ENCODE peak calls at places on chromosome 4, in four cellular contexts. J, F, Q and X are unnamed samples.

GRCh38 chr4:150232029-150232428 is 153.8 kb downstream of the DCLK2 start:
- DNase-seq in J (no peak), F (no peak), Q (no peak), X (no peak)

GRCh38 chr4:78336093-78336943 is 215.3 kb upstream of the ANXA3 start:
- DNase-seq in J (no peak), F (no peak), Q (no peak), X (no peak)

GRCh38 chr4:186840771-186841301 is 117.2 kb upstream of the FAT1 start:
- DNase-seq in J (no peak), F (peak; percentile 70), Q (peak; percentile 26), X (no peak)

GRCh38 chr4:128812360-128812958 is 3.0 kb downstream of the JADE1 start:
- DNase-seq in J (peak; percentile 34), F (peak; percentile 81), Q (no peak), X (no peak)

GRCh38 chr4:56626963-56627362 is 54.1 kb downstream of the HOPX start:
- DNase-seq in J (no peak), F (no peak), Q (no peak), X (no peak)

GRCh38 chr4:2830632-2831610 is 12.7 kb upstream of the ADD1 start:
- DNase-seq in J (no peak), F (peak; percentile 50), Q (peak; percentile 16), X (peak; percentile 6)

GRCh38 chr4:62912531-62912930 is 1496.7 kb downstream of the TECRL start:
- DNase-seq in J (no peak), F (no peak), Q (peak; percentile 7), X (no peak)

GRCh38 chr4:146709956-146710355 is 71.3 kb downstream of the POU4F2 start:
- DNase-seq in J (no peak), F (no peak), Q (no peak), X (no peak)

GRCh38 chr4:86957214-86957613 is 22.4 kb downstream of the AFF1 start:
- DNase-seq in J (no peak), F (no peak), Q (no peak), X (no peak)

GRCh38 chr4:121233982-121234381 is 69.9 kb upstream of the TNIP3 start:
- DNase-seq in J (no peak), F (no peak), Q (no peak), X (no peak)

GRCh38 chr4:36734296-36734695 is 452.9 kb downstream of the DTHD1 start:
- DNase-seq in J (no peak), F (no peak), Q (no peak), X (no peak)

GRCh38 chr4:25443851-25444250 is 66.8 kb downstream of the ANAPC4 start:
- DNase-seq in J (no peak), F (no peak), Q (no peak), X (no peak)

GRCh38 chr4:25448379-25449109 is 71.5 kb downstream of the ANAPC4 start:
- DNase-seq in J (no peak), F (peak; percentile 60), Q (no peak), X (no peak)

GRCh38 chr4:25449270-25449669 is 72.2 kb downstream of the ANAPC4 start:
- DNase-seq in J (no peak), F (no peak), Q (no peak), X (no peak)

GRCh38 chr4:25449688-25450087 is 72.6 kb downstream of the ANAPC4 start:
- DNase-seq in J (no peak), F (no peak), Q (no peak), X (no peak)

GRCh38 chr4:25446611-25447010 is 69.5 kb downstream of the ANAPC4 start:
- DNase-seq in J (no peak), F (no peak), Q (no peak), X (no peak)
- TF ChIP-seq EP300 in J (no peak), F (no peak), Q (no peak), X (no peak)

GRCh38 chr4:89298788-89299152 is 8.8 kb downstream of the GPRIN3 start:
- DNase-seq in J (no peak), F (no peak), Q (no peak), X (no peak)
- H3K27ac ChIP-seq in J (peak overlapping the region; percentile 78), F (no peak overlapping the region), Q (no peak overlapping the region), X (peak overlapping the region; percentile 82)

GRCh38 chr4:184395451-184395917 is 78.9 kb downstream of the IRF2 start:
- DNase-seq in J (no peak), F (no peak), Q (no peak), X (no peak)
- TF ChIP-seq EP300 in J (no peak), F (no peak), Q (no peak), X (peak; percentile 29)

GRCh38 chr4:140754918-140755810 is 1.0 kb downstream of the TBC1D9 start:
- DNase-seq in J (no peak), F (no peak), Q (no peak), X (no peak)
- H3K27ac ChIP-seq in J (peak overlapping the region; percentile 88), F (peak overlapping the region; percentile 82), Q (peak overlapping the region; percentile 91), X (peak overlapping the region; percentile 93)

GRCh38 chr4:139984459-139984858 is 169.5 kb downstream of the MAML3 start:
- DNase-seq in J (no peak), F (no peak), Q (no peak), X (no peak)

GRCh38 chr4:139986108-139986507 is 167.9 kb downstream of the MAML3 start:
- DNase-seq in J (no peak), F (no peak), Q (no peak), X (no peak)

GRCh38 chr4:139988863-139989765 is 164.9 kb downstream of the MAML3 start:
- DNase-seq in J (peak; percentile 70), F (peak; percentile 74), Q (peak; percentile 74), X (no peak)

GRCh38 chr4:139986621-139987510 is 167.1 kb downstream of the MAML3 start:
- DNase-seq in J (no peak), F (no peak), Q (peak; percentile 36), X (no peak)
- TF ChIP-seq EP300 in J (no peak), F (no peak), Q (no peak), X (no peak)

GRCh38 chr4:165827018-165827417 is 46.0 kb upstream of the TLL1 start:
- DNase-seq in J (no peak), F (no peak), Q (no peak), X (no peak)
- H3K27ac ChIP-seq in J (no peak overlapping the region), F (no peak overlapping the region), Q (no peak overlapping the region), X (no peak overlapping the region)

GRCh38 chr4:27474691-27475090 is 614.0 kb downstream of the STIM2 start:
- DNase-seq in J (no peak), F (no peak), Q (no peak), X (no peak)

GRCh38 chr4:27467351-27467750 is 606.7 kb downstream of the STIM2 start:
- DNase-seq in J (no peak), F (no peak), Q (no peak), X (no peak)

GRCh38 chr4:27472364-27472763 is 611.7 kb downstream of the STIM2 start:
- DNase-seq in J (no peak), F (no peak), Q (no peak), X (no peak)
- TF ChIP-seq EP300 in J (no peak), F (no peak), Q (no peak), X (no peak)

GRCh38 chr4:169185133-169185956 is 85.4 kb downstream of the SH3RF1 start:
- DNase-seq in J (no peak), F (no peak), Q (no peak), X (no peak)
- H3K27ac ChIP-seq in J (peak overlapping the region; percentile 19), F (no peak overlapping the region), Q (no peak overlapping the region), X (no peak overlapping the region)

GRCh38 chr4:74338792-74339333 is 26.1 kb upstream of the EREG start:
- DNase-seq in J (no peak), F (no peak), Q (no peak), X (no peak)
- TF ChIP-seq EP300 in J (no peak), F (no peak), Q (no peak), X (no peak)

GRCh38 chr4:170089743-170090666 is at the start of gene AADAT:
- DNase-seq in J (peak; percentile 66), F (peak; percentile 83), Q (peak; percentile 76), X (peak; percentile 74)
- H3K27ac ChIP-seq in J (peak within 1 kb of the TSS; percentile 92), F (peak within 1 kb of the TSS; percentile 67), Q (no peak within 1 kb of the TSS), X (peak within 1 kb of the TSS; percentile 73)